ENCODE peak calls at places on chromosome 22, in four cellular contexts. N is activated T-cell treated with anti-CD3 and anti-CD28 coated beads for 48 hours, K is mesendoderm, G is memory B cell. S is an unnamed sample.

GRCh38 chr22:29799217-29799680 is 32.1 kb downstream of the UQCR10 start:
- DNase-seq in N (no peak), G (no peak), K (no peak), S (no peak)

GRCh38 chr22:36463783-36464184 is 17.7 kb downstream of the TXN2 start:
- DNase-seq in K (no peak), G (no peak), N (no peak), S (no peak)

GRCh38 chr22:31436132-31436531 is 36.7 kb downstream of the DRG1 start:
- DNase-seq in K (no peak), N (no peak), G (no peak), S (no peak)

GRCh38 chr22:50536231-50536630 is 6.4 kb upstream of the TYMP start:
- DNase-seq in N (no peak), K (no peak), G (no peak), S (no peak)

GRCh38 chr22:39311592-39312400 is 7.6 kb downstream of the RPL3 start:
- DNase-seq in G (no peak), N (peak), K (peak), S (no peak)

GRCh38 chr22:47012589-47013365 is 250.3 kb downstream of the TBC1D22A start:
- DNase-seq in K (peak), N (no peak), G (no peak), S (no peak)

GRCh38 chr22:50728523-50728931 is 9.5 kb upstream of the ACR start:
- DNase-seq in G (no peak), N (no peak), K (no peak), S (no peak)

GRCh38 chr22:37228106-37229011 is 15.7 kb downstream of the RAC2 start:
- DNase-seq in K (no peak), G (no peak), N (no peak), S (no peak)

GRCh38 chr22:39176067-39176621 is 23.7 kb upstream of the CBX7 start:
- DNase-seq in N (no peak), K (peak), G (no peak), S (no peak)

GRCh38 chr22:35355744-35356420 is 25.0 kb upstream of the HMOX1 start:
- DNase-seq in K (no peak), G (no peak), N (no peak), S (no peak)

GRCh38 chr22:36303115-36303467 is 50.2 kb downstream of the APOL1 start:
- DNase-seq in G (no peak), N (no peak), K (no peak), S (no peak)

GRCh38 chr22:18088825-18089568 is 11.2 kb downstream of the PEX26 start:
- DNase-seq in K (no peak), G (no peak), N (no peak), S (peak)

GRCh38 chr22:46929046-46929688 is 166.7 kb downstream of the TBC1D22A start:
- DNase-seq in N (no peak), K (no peak), G (no peak), S (no peak)

GRCh38 chr22:27476729-27477128 is 324.8 kb downstream of the MN1 start:
- DNase-seq in K (peak), N (no peak), G (no peak), S (no peak)

GRCh38 chr22:42357634-42358296 is 74.4 kb downstream of the NFAM1 start:
- DNase-seq in K (no peak), N (no peak), G (no peak), S (no peak)

GRCh38 chr22:27129266-27129665 is 471.9 kb downstream of the MIAT start:
- DNase-seq in K (no peak), N (no peak), G (no peak), S (no peak)

GRCh38 chr22:32271389-32271788 is 16.2 kb upstream of the SLC5A4 start:
- DNase-seq in N (no peak), G (no peak), K (no peak), S (no peak)

GRCh38 chr22:45977551-45978274 is 751 bp upstream of the WNT7B start:
- DNase-seq in G (no peak), K (peak), N (no peak), S (no peak)

GRCh38 chr22:38946771-38947170 is 10.6 kb upstream of the APOBEC3A start:
- DNase-seq in K (no peak), N (no peak), G (no peak), S (no peak)

GRCh38 chr22:32574397-32574796 is 99.8 kb downstream of the FBXO7 start:
- DNase-seq in G (no peak), K (peak), N (no peak), S (no peak)

GRCh38 chr22:44894321-44894720 is 115.5 kb downstream of the PHF21B start:
- DNase-seq in N (no peak), K (no peak), G (no peak), S (no peak)

GRCh38 chr22:22423681-22424080 is 84.9 kb downstream of the ZNF280B start:
- DNase-seq in K (no peak), G (no peak), N (no peak), S (no peak)

S was measured in GM12864.